ENCODE peak calls at places on chromosome 6, in seven cellular contexts. E is left ventricle myocardium inferior, D is tibial nerve, X is C1 segment of cervical spinal cord, A is left colon, S is NCI-H1694 treated with DMSO at 0.1 percent for 48 hours, P is NCI-H2107. C is an unnamed sample.

GRCh38 chr6:4610256-4610655 is 165.9 kb upstream of the CDYL start:
- DNase-seq in E (peak; percentile 62), D (peak; percentile 33), X (no peak), A (no peak), S (no peak), P (no peak), C (no peak)

GRCh38 chr6:110055387-110055735 is 77.2 kb downstream of the GPR6 start:
- DNase-seq in E (no peak), D (no peak), X (no peak), A (no peak), S (no peak), P (no peak), C (no peak)

GRCh38 chr6:116385462-116385807 is 14.7 kb downstream of the DSE start:
- DNase-seq in E (no peak), D (no peak), X (no peak), A (no peak), S (no peak), P (no peak), C (no peak)

GRCh38 chr6:84052204-84052882 is 18.8 kb downstream of the MRAP2 start:
- DNase-seq in E (peak; percentile 80), D (peak; percentile 71), X (peak; percentile 78), A (peak; percentile 13), S (peak; percentile 76), P (peak; percentile 50), C (peak; percentile 60)

GRCh38 chr6:112163295-112164257 is 76.2 kb downstream of the FAM229B start:
- DNase-seq in E (peak; percentile 25), D (peak; percentile 70), X (no peak), A (peak; percentile 77), S (peak; percentile 52), P (peak; percentile 49), C (peak; percentile 41)

GRCh38 chr6:25006565-25007001 is 70.8 kb upstream of the RIPOR2 start:
- DNase-seq in E (peak; percentile 27), D (peak; percentile 52), X (no peak), A (no peak), S (no peak), P (no peak), C (no peak)

GRCh38 chr6:92617726-92618125 is 801.6 kb downstream of the EPHA7 start:
- DNase-seq in E (no peak), D (no peak), X (no peak), A (no peak), S (no peak), P (no peak), C (no peak)

GRCh38 chr6:38484656-38485055 is 155.1 kb downstream of the BTBD9 start:
- DNase-seq in E (no peak), D (no peak), X (no peak), A (no peak), S (no peak), P (no peak), C (no peak)

GRCh38 chr6:152720964-152721363 is 23.3 kb downstream of the MYCT1 start:
- DNase-seq in E (no peak), D (no peak), X (no peak), A (no peak), S (no peak), P (no peak), C (no peak)

GRCh38 chr6:29925341-29926080 is 16.8 kb upstream of the HLA-A start:
- DNase-seq in E (no peak), D (no peak), X (no peak), A (peak; percentile 39), S (no peak), P (no peak), C (no peak)

GRCh38 chr6:134853111-134854055 is 96.5 kb downstream of the ALDH8A1 start:
- DNase-seq in E (no peak), D (no peak), X (no peak), A (no peak), S (no peak), P (no peak), C (no peak)

GRCh38 chr6:16553531-16553930 is 207.7 kb downstream of the ATXN1 start:
- DNase-seq in E (no peak), D (no peak), X (no peak), A (no peak), S (no peak), P (no peak), C (no peak)

GRCh38 chr6:151914475-151914874 is 107.0 kb downstream of the ESR1 start:
- DNase-seq in E (no peak), D (no peak), X (no peak), A (no peak), S (no peak), P (no peak), C (no peak)

GRCh38 chr6:121965739-121966138 is 433.7 kb upstream of the HSF2 start:
- DNase-seq in E (no peak), D (no peak), X (no peak), A (no peak), S (no peak), P (no peak), C (no peak)

GRCh38 chr6:16725145-16725864 is 36.0 kb downstream of the ATXN1 start:
- DNase-seq in E (no peak), D (no peak), X (no peak), A (no peak), S (no peak), P (no peak), C (no peak)

GRCh38 chr6:2971420-2972218 is at the start of gene SERPINB6:
- DNase-seq in E (peak; percentile 89), D (peak; percentile 83), X (peak; percentile 82), A (peak; percentile 86), S (no peak), P (no peak), C (peak; percentile 81)

GRCh38 chr6:24923885-24924401 is 11.8 kb downstream of the RIPOR2 start:
- DNase-seq in E (no peak), D (no peak), X (no peak), A (no peak), S (no peak), P (no peak), C (no peak)